ENCODE peak calls at places on chromosomes 4 and X, in four cellular contexts. G is GM23338, L is HepG2, O is GM12878. Y is an unnamed sample.

GRCh38 chr4:2281575-2282343 is 19.9 kb upstream of the MXD4 start:
- DNase-seq in G (no peak), L (no peak), O (peak; percentile 41), Y (no peak)

GRCh38 chrX:37905436-37906147 is 58.2 kb upstream of the DYNLT3 start:
- DNase-seq in G (peak; percentile 70), L (no peak), O (no peak), Y (peak; percentile 45)

GRCh38 chrX:100413231-100413630 is 3.2 kb upstream of the PCDH19 start:
- DNase-seq in G (peak; percentile 80), L (peak; percentile 33), O (peak; percentile 2), Y (peak; percentile 33)

GRCh38 chr4:115871596-115871995 is 758.2 kb upstream of the NDST4 start:
- DNase-seq in G (no peak), L (no peak), O (no peak), Y (no peak)

GRCh38 chr4:91325495-91325894 is 978.3 kb upstream of the GRID2 start:
- DNase-seq in G (no peak), L (no peak), O (no peak), Y (no peak)

GRCh38 chr4:56466910-56467283 is 520 bp upstream of the SRP72 start:
- DNase-seq in G (peak; percentile 10), L (no peak), O (no peak), Y (no peak)

GRCh38 chr4:7021930-7022658 is 21.1 kb upstream of the TADA2B start:
- DNase-seq in G (no peak), L (no peak), O (no peak), Y (peak; percentile 78)

GRCh38 chr4:100034265-100034664 is 84.2 kb upstream of the H2AZ1 start:
- DNase-seq in G (no peak), L (no peak), O (no peak), Y (no peak)

GRCh38 chr4:121192500-121192899 is 28.4 kb upstream of the TNIP3 start:
- DNase-seq in G (peak; percentile 67), L (peak; percentile 16), O (peak; percentile 39), Y (peak; percentile 18)

GRCh38 chr4:15649914-15650545 is 5.1 kb downstream of the FBXL5 start:
- DNase-seq in G (peak; percentile 89), L (peak; percentile 59), O (peak; percentile 45), Y (peak; percentile 33)

GRCh38 chrX:123138473-123138872 is 45.6 kb upstream of the GRIA3 start:
- DNase-seq in G (no peak), L (no peak), O (no peak), Y (no peak)

GRCh38 chr4:53905935-53906377 is 158.4 kb downstream of the CHIC2 start:
- DNase-seq in G (peak; percentile 82), L (peak; percentile 36), O (peak; percentile 7), Y (peak; percentile 49)

GRCh38 chrX:115589419-115589818 is 28.4 kb downstream of the PLS3 start:
- DNase-seq in G (no peak), L (no peak), O (no peak), Y (no peak)

GRCh38 chr4:25767877-25768475 is 94.8 kb downstream of the SEL1L3 start:
- DNase-seq in G (peak; percentile 84), L (peak; percentile 62), O (no peak), Y (peak; percentile 66)
- TF ChIP-seq JUNB in G (no peak), L (no peak), O (no peak), Y (no peak)

GRCh38 chr4:111064342-111064993 is 441.6 kb upstream of the PITX2 start:
- DNase-seq in G (peak; percentile 22), L (no peak), O (peak; percentile 2), Y (peak; percentile 14)
- TF ChIP-seq JUNB in G (no peak), L (no peak), O (no peak), Y (no peak)

DNA sequence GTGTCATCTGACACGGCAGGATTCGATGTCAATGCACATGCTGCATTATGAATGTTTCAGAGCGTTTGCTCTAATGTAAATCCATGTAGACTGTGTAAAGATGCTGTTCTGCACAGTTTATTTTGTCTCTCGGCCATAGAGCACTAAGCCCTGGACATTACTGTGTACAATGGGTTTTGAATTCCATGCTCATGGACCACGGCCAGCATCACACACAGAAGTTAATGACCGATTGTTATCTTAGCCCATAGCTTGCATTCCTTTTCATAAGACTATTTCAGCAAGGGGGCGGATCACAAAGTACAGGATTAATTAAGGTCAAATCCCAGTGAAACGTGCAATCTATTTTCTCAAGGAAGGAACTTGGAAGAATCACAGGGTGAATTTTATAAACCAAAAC is 286.1 kb upstream of the TENM3 start:
- DNase-seq in G (no peak), L (no peak), O (no peak), Y (no peak)
- TF ChIP-seq JUNB in G (no peak), L (no peak), O (no peak), Y (no peak)

GRCh38 chrX:129782015-129782495 is 2.3 kb downstream of the SASH3 start:
- DNase-seq in G (no peak), L (no peak), O (no peak), Y (no peak)

GRCh38 chrX:129785160-129785947 is 5.6 kb downstream of the SASH3 start:
- DNase-seq in G (no peak), L (no peak), O (no peak), Y (no peak)

GRCh38 chrX:129782706-129783105 is 3.0 kb downstream of the SASH3 start:
- DNase-seq in G (no peak), L (no peak), O (no peak), Y (no peak)

GRCh38 chrX:129781134-129782014 is 1.6 kb downstream of the SASH3 start:
- DNase-seq in G (no peak), L (no peak), O (peak; percentile 83), Y (no peak)

DNA sequence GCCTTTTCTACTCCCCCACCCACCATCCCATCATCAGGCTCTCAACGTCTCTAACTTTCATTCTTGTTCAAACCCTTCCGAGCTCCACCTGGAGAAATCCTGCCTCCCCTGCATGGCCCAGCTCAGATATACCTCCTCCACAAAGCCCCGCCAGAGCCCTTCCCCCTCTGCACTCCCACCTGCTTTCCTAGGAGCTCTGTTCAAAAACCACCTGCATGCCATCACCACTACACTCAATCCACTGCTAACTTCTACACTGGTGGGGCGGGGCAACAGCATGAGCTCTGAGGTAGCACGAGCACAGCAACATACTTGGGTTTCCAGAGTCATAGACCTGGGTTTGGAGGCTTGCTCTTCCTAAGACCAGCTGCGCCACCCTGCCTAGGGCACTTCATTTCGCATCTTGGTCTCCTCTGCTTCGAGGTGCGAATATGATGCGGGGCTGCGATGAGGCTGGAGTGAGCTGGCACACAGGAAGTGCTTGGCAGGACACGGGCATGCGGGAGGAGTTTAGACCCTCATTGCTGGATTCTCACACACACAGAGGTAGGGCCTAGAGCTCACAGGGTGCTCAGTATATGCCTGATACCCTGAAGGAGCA is 3.5 kb downstream of the SASH3 start:
- DNase-seq in G (no peak), L (no peak), O (no peak), Y (no peak)
- TF ChIP-seq JUNB in G (no peak), L (no peak), O (no peak), Y (no peak)

Y was measured in A549.